ENCODE peak calls at places on chromosomes 16 and 17, in four cellular contexts. A is A549, U is Caco-2, S is AG10803. R is an unnamed sample.

GRCh38 chr16:65062736-65063583 is 58.9 kb downstream of the CDH11 start:
- DNase-seq in A (no peak), S (no peak), U (no peak), R (no peak)

GRCh38 chr17:29250666-29251065 is 4.0 kb downstream of the CRYBA1 start:
- DNase-seq in U (no peak), A (no peak), S (peak), R (no peak)

GRCh38 chr16:79269211-79269863 is 331.2 kb downstream of the MAF start:
- DNase-seq in A (no peak), S (no peak), U (no peak), R (no peak)

GRCh38 chr17:10612957-10613744 is 44.0 kb downstream of the MYH3 start:
- DNase-seq in S (peak), U (no peak), A (no peak), R (no peak)

GRCh38 chr16:67447508-67448076 is 16.7 kb downstream of the HSD11B2 start:
- DNase-seq in A (peak), S (peak), U (peak), R (no peak)

GRCh38 chr17:29591737-29592624 is 951 bp upstream of the ANKRD13B start:
- DNase-seq in S (peak), U (peak), A (peak), R (no peak)

GRCh38 chr16:77223184-77223583 is 24.0 kb downstream of the SYCE1L start:
- DNase-seq in S (no peak), U (peak), A (no peak), R (no peak)

GRCh38 chr17:4365628-4366311 is 705 bp downstream of the UBE2G1 start:
- DNase-seq in U (peak), S (no peak), A (no peak), R (no peak)

GRCh38 chr17:37820313-37821024 is 75.6 kb upstream of the HNF1B start:
- DNase-seq in A (no peak), U (no peak), S (no peak), R (no peak)

GRCh38 chr17:17561408-17562144 is 29.9 kb downstream of the PEMT start:
- DNase-seq in U (no peak), S (no peak), A (no peak), R (peak)

GRCh38 chr16:31010539-31010938 is at the start of gene STX1B:
- DNase-seq in U (no peak), S (peak), A (no peak), R (no peak)

GRCh38 chr17:48011405-48012150 is 26.0 kb downstream of the COPZ2 start:
- DNase-seq in A (peak), S (peak), U (peak), R (no peak)

GRCh38 chr17:5592382-5592781 is 8.1 kb upstream of the NLRP1 start:
- DNase-seq in S (peak), A (peak), U (peak), R (no peak)

GRCh38 chr17:79919862-79920720 is 80.9 kb upstream of the CBX4 start:
- DNase-seq in U (no peak), A (no peak), S (no peak), R (no peak)

GRCh38 chr16:84986102-84986501 is 25.2 kb downstream of the ZDHHC7 start:
- DNase-seq in U (no peak), S (no peak), A (no peak), R (no peak)
- TF ChIP-seq CTCF in U (no peak), S (no peak), A (no peak), R (no peak)

DNA sequence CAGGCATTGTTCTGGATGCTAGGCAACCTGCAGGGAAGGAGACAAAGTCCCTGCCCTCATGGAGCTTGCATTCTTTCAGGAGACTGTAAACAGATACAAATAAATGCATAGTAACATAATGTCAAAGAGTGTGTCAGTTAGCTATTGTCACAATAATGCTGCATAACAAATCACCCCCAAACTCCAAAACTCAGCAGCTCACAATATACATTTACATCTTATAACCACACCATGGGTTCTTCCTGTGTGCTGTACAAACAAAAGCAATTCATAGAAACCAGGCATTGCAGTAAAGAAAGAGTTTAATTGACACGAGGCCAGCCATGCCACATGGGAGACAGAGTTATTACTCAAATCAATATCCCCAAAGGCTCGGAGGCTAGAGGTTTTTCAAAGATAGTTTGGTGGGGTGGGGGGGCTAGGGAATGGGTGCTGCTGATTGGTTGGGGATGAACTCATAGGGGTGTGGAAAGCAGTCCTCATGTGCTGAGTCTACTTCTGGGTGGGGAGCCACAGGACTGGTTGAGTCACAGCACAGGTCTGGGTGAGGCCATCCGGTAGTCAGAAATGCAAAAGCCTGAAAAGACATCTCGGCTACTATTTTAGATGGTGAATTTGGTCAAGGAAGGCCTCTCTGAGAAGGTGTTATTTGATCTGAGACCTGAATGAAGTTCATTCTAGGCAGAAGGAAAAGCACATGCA is 79.0 kb downstream of the GPRC5B start:
- DNase-seq in A (no peak), U (no peak), S (no peak), R (no peak)
- H3K4me3 ChIP-seq in A (no peak), U (no peak), S (no peak), R (no peak)

DNA sequence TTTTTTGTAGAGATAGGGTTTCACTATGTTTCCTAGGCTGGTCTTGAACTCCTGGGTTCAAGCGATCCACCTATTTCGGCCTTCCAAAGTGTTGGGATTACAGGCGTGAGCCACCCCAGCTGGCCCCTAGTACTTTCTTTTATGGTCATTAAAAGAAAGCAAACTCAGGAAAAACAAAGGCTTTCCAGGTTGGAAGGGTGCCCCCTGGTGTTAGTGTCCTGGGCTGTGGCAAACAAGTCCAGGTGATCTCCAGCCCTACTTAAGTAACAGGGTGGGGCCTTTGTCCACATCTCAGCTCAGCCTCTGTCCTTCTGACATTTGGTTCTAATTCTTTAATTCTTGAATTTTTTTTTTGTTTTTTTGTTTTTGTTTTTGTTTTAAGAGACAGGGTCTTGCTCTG is 6.9 kb downstream of the IGFBP4 start:
- DNase-seq in U (peak), A (peak), S (no peak), R (no peak)
- TF ChIP-seq CTCF in U (peak), A (peak), S (peak), R (peak)

GRCh38 chr17:28001149-28001548 is 41.3 kb upstream of the NLK start:
- DNase-seq in U (no peak), A (no peak), S (no peak), R (no peak)
- H3K4me3 ChIP-seq in U (no peak), A (no peak), S (no peak), R (no peak)

DNA sequence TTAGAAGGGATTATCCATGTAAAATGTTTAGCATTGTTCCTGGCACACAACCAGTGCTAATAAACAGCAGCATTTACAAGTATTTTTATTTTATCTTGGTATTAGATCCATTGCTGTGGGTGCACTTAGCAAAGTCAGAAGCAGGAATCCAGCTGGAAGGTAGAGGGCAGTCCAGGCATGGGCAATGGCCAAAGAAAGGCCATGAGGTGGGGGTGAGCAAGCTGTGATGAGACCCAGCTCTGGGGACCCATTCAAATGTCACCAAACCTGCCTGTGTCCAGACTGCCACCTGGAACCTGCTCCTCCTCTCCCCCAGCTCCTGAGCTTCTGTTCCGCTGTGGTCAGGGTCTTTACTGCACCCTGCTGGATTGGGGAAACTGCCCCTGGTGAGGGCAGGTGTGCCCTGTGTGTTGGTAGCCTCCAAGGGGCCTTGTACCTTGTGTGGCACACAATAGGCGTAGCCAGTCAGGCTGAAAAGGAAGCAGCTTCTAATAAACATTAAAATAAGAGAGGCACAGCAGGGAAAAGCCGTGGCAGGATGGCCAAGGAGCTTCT is 118.0 kb upstream of the CRHR1 start:
- DNase-seq in S (no peak), A (no peak), U (no peak), R (peak)
- TF ChIP-seq CTCF in S (no peak), A (peak), U (no peak), R (peak)